ENCODE peak calls at places on chromosomes 11 and 22, in seven cellular contexts. One of them, this sample, is unnamed.

GRCh38 chr11:47335733-47336132 is 16.8 kb downstream of the MYBPC3 start:
- DNase-seq in heart left ventricle: peak
- DNase-seq in HS-5: no peak
- DNase-seq in cerebellar cortex: no peak
- DNase-seq in dermis blood vessel endothelial cell: no peak
- DNase-seq in Calu3: no peak
- DNase-seq in stimulated activated CD4-positive, alpha-beta T cell treated with anti-CD3 and anti-CD28 coated beads, Interleukin-15, amount 100 ng/mL, for 1 hour: no peak
- DNase-seq in this sample: no peak

GRCh38 chr11:131683131-131683530 is 312.7 kb downstream of the NTM start:
- DNase-seq in dermis blood vessel endothelial cell: no peak
- DNase-seq in cerebellar cortex: no peak
- DNase-seq in heart left ventricle: no peak
- DNase-seq in Calu3: no peak
- DNase-seq in stimulated activated CD4-positive, alpha-beta T cell treated with anti-CD3 and anti-CD28 coated beads, Interleukin-15, amount 100 ng/mL, for 1 hour: no peak
- DNase-seq in HS-5: no peak
- DNase-seq in this sample: no peak

GRCh38 chr11:19889531-19889930 is 176.9 kb downstream of the NAV2 start:
- DNase-seq in heart left ventricle: no peak
- DNase-seq in HS-5: no peak
- DNase-seq in stimulated activated CD4-positive, alpha-beta T cell treated with anti-CD3 and anti-CD28 coated beads, Interleukin-15, amount 100 ng/mL, for 1 hour: no peak
- DNase-seq in cerebellar cortex: no peak
- DNase-seq in dermis blood vessel endothelial cell: no peak
- DNase-seq in Calu3: no peak
- DNase-seq in this sample: no peak

GRCh38 chr11:37364246-37364839 is 766.3 kb upstream of the RAG2 start:
- DNase-seq in stimulated activated CD4-positive, alpha-beta T cell treated with anti-CD3 and anti-CD28 coated beads, Interleukin-15, amount 100 ng/mL, for 1 hour: no peak
- DNase-seq in cerebellar cortex: no peak
- DNase-seq in HS-5: no peak
- DNase-seq in Calu3: no peak
- DNase-seq in dermis blood vessel endothelial cell: no peak
- DNase-seq in heart left ventricle: no peak
- DNase-seq in this sample: no peak

GRCh38 chr11:803770-804598 is 1.0 kb downstream of the PIDD1 start:
- DNase-seq in Calu3: no peak
- DNase-seq in dermis blood vessel endothelial cell: no peak
- DNase-seq in stimulated activated CD4-positive, alpha-beta T cell treated with anti-CD3 and anti-CD28 coated beads, Interleukin-15, amount 100 ng/mL, for 1 hour: no peak
- DNase-seq in HS-5: no peak
- DNase-seq in cerebellar cortex: no peak
- DNase-seq in heart left ventricle: no peak
- DNase-seq in this sample: no peak

GRCh38 chr22:49768961-49769690 is 58.5 kb downstream of the BRD1 start:
- DNase-seq in cerebellar cortex: peak
- DNase-seq in Calu3: no peak
- DNase-seq in heart left ventricle: peak
- DNase-seq in stimulated activated CD4-positive, alpha-beta T cell treated with anti-CD3 and anti-CD28 coated beads, Interleukin-15, amount 100 ng/mL, for 1 hour: no peak
- DNase-seq in dermis blood vessel endothelial cell: peak
- DNase-seq in HS-5: no peak
- DNase-seq in this sample: peak

GRCh38 chr22:44455963-44456358 is 42.1 kb downstream of the RTL6 start:
- DNase-seq in Calu3: no peak
- DNase-seq in stimulated activated CD4-positive, alpha-beta T cell treated with anti-CD3 and anti-CD28 coated beads, Interleukin-15, amount 100 ng/mL, for 1 hour: no peak
- DNase-seq in HS-5: no peak
- DNase-seq in heart left ventricle: no peak
- DNase-seq in cerebellar cortex: no peak
- DNase-seq in dermis blood vessel endothelial cell: no peak
- DNase-seq in this sample: no peak

GRCh38 chr11:28777126-28777525 is 668.9 kb downstream of the METTL15 start:
- DNase-seq in Calu3: no peak
- DNase-seq in dermis blood vessel endothelial cell: no peak
- DNase-seq in cerebellar cortex: no peak
- DNase-seq in HS-5: no peak
- DNase-seq in heart left ventricle: no peak
- DNase-seq in stimulated activated CD4-positive, alpha-beta T cell treated with anti-CD3 and anti-CD28 coated beads, Interleukin-15, amount 100 ng/mL, for 1 hour: no peak
- DNase-seq in this sample: no peak

GRCh38 chr11:118084247-118084646 is 2.5 kb downstream of the SMIM35 start:
- DNase-seq in cerebellar cortex: no peak
- DNase-seq in dermis blood vessel endothelial cell: peak
- DNase-seq in HS-5: no peak
- DNase-seq in stimulated activated CD4-positive, alpha-beta T cell treated with anti-CD3 and anti-CD28 coated beads, Interleukin-15, amount 100 ng/mL, for 1 hour: no peak
- DNase-seq in Calu3: no peak
- DNase-seq in heart left ventricle: peak
- DNase-seq in this sample: peak

GRCh38 chr11:9210224-9210921 is 54.8 kb downstream of the DENND5A start:
- DNase-seq in HS-5: no peak
- DNase-seq in stimulated activated CD4-positive, alpha-beta T cell treated with anti-CD3 and anti-CD28 coated beads, Interleukin-15, amount 100 ng/mL, for 1 hour: no peak
- DNase-seq in dermis blood vessel endothelial cell: no peak
- DNase-seq in cerebellar cortex: no peak
- DNase-seq in heart left ventricle: no peak
- DNase-seq in Calu3: peak
- DNase-seq in this sample: no peak

GRCh38 chr11:2927851-2928604 is 1.2 kb downstream of the PHLDA2 start:
- DNase-seq in dermis blood vessel endothelial cell: peak
- DNase-seq in Calu3: peak
- DNase-seq in cerebellar cortex: no peak
- DNase-seq in heart left ventricle: peak
- DNase-seq in HS-5: no peak
- DNase-seq in stimulated activated CD4-positive, alpha-beta T cell treated with anti-CD3 and anti-CD28 coated beads, Interleukin-15, amount 100 ng/mL, for 1 hour: no peak
- DNase-seq in this sample: no peak

GRCh38 chr11:108835624-108836023 is 170.8 kb downstream of the DDX10 start:
- DNase-seq in dermis blood vessel endothelial cell: no peak
- DNase-seq in heart left ventricle: no peak
- DNase-seq in stimulated activated CD4-positive, alpha-beta T cell treated with anti-CD3 and anti-CD28 coated beads, Interleukin-15, amount 100 ng/mL, for 1 hour: no peak
- DNase-seq in Calu3: no peak
- DNase-seq in HS-5: no peak
- DNase-seq in cerebellar cortex: no peak
- DNase-seq in this sample: no peak

GRCh38 chr11:86196924-86197323 is 47.6 kb upstream of the EED start:
- DNase-seq in stimulated activated CD4-positive, alpha-beta T cell treated with anti-CD3 and anti-CD28 coated beads, Interleukin-15, amount 100 ng/mL, for 1 hour: no peak
- DNase-seq in HS-5: no peak
- DNase-seq in dermis blood vessel endothelial cell: no peak
- DNase-seq in heart left ventricle: no peak
- DNase-seq in Calu3: no peak
- DNase-seq in cerebellar cortex: no peak
- DNase-seq in this sample: no peak

GRCh38 chr11:65778431-65778900 is 2.3 kb downstream of the AP5B1 start:
- DNase-seq in heart left ventricle: no peak
- DNase-seq in HS-5: no peak
- DNase-seq in stimulated activated CD4-positive, alpha-beta T cell treated with anti-CD3 and anti-CD28 coated beads, Interleukin-15, amount 100 ng/mL, for 1 hour: no peak
- DNase-seq in dermis blood vessel endothelial cell: no peak
- DNase-seq in cerebellar cortex: no peak
- DNase-seq in Calu3: no peak
- DNase-seq in this sample: no peak

GRCh38 chr11:64713781-64714363 is 9.1 kb downstream of the NRXN2 start:
- DNase-seq in dermis blood vessel endothelial cell: no peak
- DNase-seq in Calu3: no peak
- DNase-seq in HS-5: no peak
- DNase-seq in heart left ventricle: no peak
- DNase-seq in cerebellar cortex: no peak
- DNase-seq in stimulated activated CD4-positive, alpha-beta T cell treated with anti-CD3 and anti-CD28 coated beads, Interleukin-15, amount 100 ng/mL, for 1 hour: no peak
- DNase-seq in this sample: no peak